ENCODE peak calls at places on chromosome 11, in eight cellular contexts. W is glutamatergic neuron; I is Ammon's horn; F is naive thymus-derived CD8-positive, alpha-beta T cell; Z is HAP-1; P is A549; T is ELF-1; D is hepatocyte. O is an unnamed sample.

GRCh38 chr11:44625759-44626523 is 60.5 kb downstream of the CD82 start:
- DNase-seq in T (no peak), Z (no peak), D (peak), F (peak), P (no peak), W (no peak), I (no peak), O (no peak)

GRCh38 chr11:64996710-64997380 is at the start of gene BATF2:
- DNase-seq in F (no peak), P (peak), I (peak), Z (peak), D (peak), W (no peak), T (peak), O (no peak)

GRCh38 chr11:23509023-23509422 is 648.7 kb upstream of the CCDC179 start:
- DNase-seq in D (no peak), W (no peak), P (no peak), Z (no peak), I (no peak), T (no peak), F (no peak), O (no peak)

GRCh38 chr11:78801161-78801884 is 226.7 kb upstream of the NARS2 start:
- DNase-seq in P (peak), T (peak), F (no peak), I (peak), D (peak), Z (no peak), W (no peak), O (no peak)

GRCh38 chr11:102611291-102611690 is 13.8 kb downstream of the MMP20 start:
- DNase-seq in F (no peak), Z (no peak), P (no peak), T (no peak), W (no peak), D (no peak), I (no peak), O (no peak)

GRCh38 chr11:2530855-2531200 is 86.0 kb downstream of the KCNQ1 start:
- DNase-seq in Z (no peak), P (no peak), W (peak), D (no peak), I (no peak), F (no peak), T (no peak), O (no peak)

GRCh38 chr11:121112498-121113455 is 11.7 kb downstream of the TECTA start:
- DNase-seq in D (peak), I (peak), Z (peak), T (peak), F (no peak), W (peak), P (peak), O (no peak)

GRCh38 chr11:86069408-86070086 is 663 bp upstream of the PICALM start:
- DNase-seq in F (no peak), Z (no peak), T (peak), I (peak), W (no peak), D (peak), P (peak), O (no peak)

GRCh38 chr11:29448246-29448877 is 568.5 kb downstream of the KCNA4 start:
- DNase-seq in W (no peak), F (no peak), D (peak), P (peak), I (peak), T (peak), Z (peak), O (no peak)

GRCh38 chr11:72581067-72581466 is 93.2 kb downstream of the PDE2A start:
- DNase-seq in W (no peak), I (no peak), D (no peak), T (no peak), P (no peak), Z (no peak), F (no peak), O (no peak)

GRCh38 chr11:65787649-65788622 is 1.1 kb downstream of the OVOL1 start:
- DNase-seq in W (no peak), T (peak), I (no peak), Z (no peak), F (no peak), D (peak), P (no peak), O (no peak)

O was measured in naive thymus-derived CD4-positive, alpha-beta T cell.